ENCODE peak calls at places on chromosomes 12 and 14, in seven cellular contexts. O is Caco-2, K is breast epithelium, X is nephron progenitor cell, B is SHP77, J is NCI-H2029 treated with DMSO at 0.1 percent for 48 hours, I is A549. L is an unnamed sample.
A peak's percentile ranks its signal among the peaks of the same experiment; 100 is the strongest.

GRCh38 chr12:10186299-10186698 is 7.5 kb downstream of the TMEM52B start:
- DNase-seq in I (no peak), B (no peak), K (no peak), O (no peak), X (no peak), J (no peak), L (no peak)

GRCh38 chr14:96202441-96203094 is 2.1 kb upstream of the BDKRB2 start:
- DNase-seq in X (no peak), O (no peak), J (no peak), B (no peak), K (no peak), I (no peak), L (peak; percentile 14)

GRCh38 chr14:54200726-54201125 is 196.1 kb upstream of the CDKN3 start:
- DNase-seq in X (no peak), J (no peak), B (no peak), O (no peak), I (no peak), K (no peak), L (no peak)

GRCh38 chr12:104218935-104219334 is 3.4 kb downstream of the TXNRD1 start:
- DNase-seq in K (no peak), I (no peak), X (no peak), J (no peak), O (no peak), B (no peak), L (peak; percentile 11)

GRCh38 chr12:99529966-99530365 is 117.6 kb upstream of the GARIN6 start:
- DNase-seq in J (no peak), I (no peak), B (no peak), K (no peak), O (no peak), X (no peak), L (peak; percentile 4)

GRCh38 chr12:52661668-52662067 is 9.7 kb upstream of the KRT2 start:
- DNase-seq in K (no peak), X (no peak), O (no peak), B (no peak), I (no peak), J (no peak), L (no peak)

GRCh38 chr12:45381351-45381750 is 165.5 kb downstream of the ANO6 start:
- DNase-seq in X (no peak), B (no peak), I (no peak), J (no peak), O (no peak), K (no peak), L (no peak)

GRCh38 chr14:25010471-25010870 is 39.5 kb downstream of the STXBP6 start:
- DNase-seq in I (peak; percentile 5), B (no peak), J (no peak), O (no peak), K (no peak), X (no peak), L (no peak)

GRCh38 chr12:101720118-101720517 is 19.1 kb downstream of the SYCP3 start:
- DNase-seq in B (no peak), K (no peak), J (no peak), X (no peak), I (no peak), O (no peak), L (no peak)

GRCh38 chr14:23483216-23483854 is 13.8 kb downstream of the NGDN start:
- DNase-seq in B (peak; percentile 89), K (no peak), J (peak; percentile 99), I (peak; percentile 40), O (peak; percentile 58), X (peak; percentile 63), L (no peak)

GRCh38 chr12:121129705-121130147 is 3.0 kb upstream of the P2RX7 start:
- DNase-seq in O (no peak), I (no peak), K (no peak), J (no peak), B (no peak), X (no peak), L (no peak)

GRCh38 chr14:61514927-61515326 is 180.4 kb upstream of the HIF1A start:
- DNase-seq in O (no peak), I (no peak), K (no peak), J (no peak), B (no peak), X (no peak), L (no peak)

GRCh38 chr14:61514006-61514830 is 181.1 kb upstream of the HIF1A start:
- DNase-seq in I (no peak), K (no peak), B (no peak), X (no peak), J (no peak), O (peak; percentile 42), L (no peak)

GRCh38 chr12:82359115-82359478 is 768 bp downstream of the METTL25 start:
- DNase-seq in K (no peak), X (peak; percentile 22), J (no peak), O (peak; percentile 34), B (peak; percentile 48), I (no peak), L (no peak)

GRCh38 chr14:88289214-88289613 is 33.9 kb downstream of the KCNK10 start:
- DNase-seq in B (no peak), I (no peak), O (no peak), K (no peak), J (no peak), X (no peak), L (no peak)

GRCh38 chr12:101647711-101648110 is 49.7 kb upstream of the CHPT1 start:
- DNase-seq in B (no peak), O (no peak), J (no peak), I (no peak), X (no peak), K (no peak), L (no peak)

GRCh38 chr12:67333649-67334048 is 64.5 kb downstream of the CAND1 start:
- DNase-seq in B (no peak), O (no peak), K (no peak), X (no peak), I (no peak), J (no peak), L (peak; percentile 69)

GRCh38 chr12:116425256-116426193 is 133.7 kb upstream of the MAP1LC3B2 start:
- DNase-seq in I (no peak), J (no peak), B (no peak), K (no peak), O (no peak), X (no peak), L (no peak)

GRCh38 chr12:30026621-30027234 is 243.0 kb upstream of the TMTC1 start:
- DNase-seq in I (no peak), K (no peak), B (no peak), J (no peak), O (no peak), X (no peak), L (peak; percentile 56)

GRCh38 chr14:100677152-100677924 is 49.4 kb upstream of the DLK1 start:
- DNase-seq in B (peak; percentile 81), K (no peak), X (no peak), J (no peak), O (no peak), I (no peak), L (no peak)

GRCh38 chr12:71216725-71217579 is 59.2 kb upstream of the TSPAN8 start:
- DNase-seq in K (no peak), J (peak; percentile 76), B (peak; percentile 14), I (peak; percentile 45), X (no peak), O (peak; percentile 49), L (peak; percentile 65)

GRCh38 chr14:90544971-90545370 is 148.1 kb downstream of the CALM1 start:
- DNase-seq in K (no peak), I (no peak), B (no peak), J (no peak), X (no peak), O (no peak), L (no peak)

GRCh38 chr12:104956870-104957301 is 1.2 kb downstream of the SLC41A2 start:
- DNase-seq in X (no peak), I (no peak), B (no peak), J (no peak), O (no peak), K (no peak), L (no peak)

GRCh38 chr12:116558280-116559079 is 701 bp upstream of the MAP1LC3B2 start:
- DNase-seq in B (no peak), X (no peak), O (no peak), I (no peak), K (no peak), J (no peak), L (no peak)

GRCh38 chr12:480831-481230 is 21.1 kb downstream of the B4GALNT3 start:
- DNase-seq in K (no peak), I (no peak), O (no peak), J (no peak), X (no peak), B (no peak), L (peak; percentile 46)

GRCh38 chr12:10491766-10492165 is 13.9 kb upstream of the EIF2S3B start:
- DNase-seq in O (no peak), J (no peak), B (no peak), X (no peak), K (no peak), I (no peak), L (no peak)

L was measured in kidney glomerular epithelial cell.